ENCODE peak calls at places on chromosomes 11 and 22, in five cellular contexts. S, A, Z, G and K are unnamed samples.

GRCh38 chr22:19430890-19431541 is 517 bp downstream of the HIRA start:
- DNase-seq in S (peak; percentile 26), A (peak; percentile 83), Z (peak; percentile 39), G (no peak), K (peak; percentile 66)

GRCh38 chr11:131682373-131683015 is 312.1 kb downstream of the NTM start:
- DNase-seq in S (no peak), A (no peak), Z (no peak), G (no peak), K (no peak)

GRCh38 chr22:40116496-40117200 is 61.1 kb upstream of the TNRC6B start:
- DNase-seq in S (no peak), A (no peak), Z (no peak), G (no peak), K (no peak)

GRCh38 chr22:33372875-33373274 is 314.7 kb upstream of the SYN3 start:
- DNase-seq in S (no peak), A (no peak), Z (no peak), G (no peak), K (no peak)

GRCh38 chr22:47398921-47399790 is 636.7 kb downstream of the TBC1D22A start:
- DNase-seq in S (no peak), A (no peak), Z (no peak), G (no peak), K (no peak)

GRCh38 chr11:129386795-129387390 is 11.2 kb downstream of the BARX2 start:
- DNase-seq in S (no peak), A (no peak), Z (no peak), G (no peak), K (no peak)

GRCh38 chr11:5489571-5490357 is 1.3 kb downstream of the OR52D1 start:
- DNase-seq in S (no peak), A (no peak), Z (no peak), G (no peak), K (no peak)

GRCh38 chr11:109865558-109866186 is 227.5 kb upstream of the ZC3H12C start:
- DNase-seq in S (peak; percentile 24), A (no peak), Z (no peak), G (no peak), K (peak; percentile 21)

GRCh38 chr22:48824673-48825651 is 1002.7 kb downstream of the BRD1 start:
- DNase-seq in S (no peak), A (no peak), Z (no peak), G (no peak), K (no peak)

GRCh38 chr11:69461272-69461962 is 20.0 kb upstream of the LINC01488 start:
- DNase-seq in S (no peak), A (no peak), Z (no peak), G (no peak), K (no peak)

GRCh38 chr11:112753706-112754105 is 207.5 kb upstream of the NCAM1 start:
- DNase-seq in S (no peak), A (no peak), Z (no peak), G (no peak), K (no peak)

GRCh38 chr11:78031629-78032028 is 8.6 kb upstream of the KCTD14 start:
- DNase-seq in S (no peak), A (no peak), Z (peak; percentile 43), G (peak; percentile 64), K (no peak)

GRCh38 chr11:65624931-65625627 is 9.5 kb downstream of the PCNX3 start:
- DNase-seq in S (no peak), A (no peak), Z (no peak), G (no peak), K (no peak)

GRCh38 chr11:30938801-30939200 is 352.6 kb upstream of the MPPED2 start:
- DNase-seq in S (no peak), A (no peak), Z (no peak), G (no peak), K (no peak)

GRCh38 chr11:57406337-57406904 is 16.0 kb upstream of the PRG2 start:
- DNase-seq in S (no peak), A (no peak), Z (no peak), G (peak; percentile 64), K (no peak)

GRCh38 chr11:36056160-36056751 is 112.4 kb downstream of the LDLRAD3 start:
- DNase-seq in S (peak; percentile 38), A (peak; percentile 66), Z (no peak), G (no peak), K (peak; percentile 82)

GRCh38 chr22:31627223-31627731 is 34.7 kb downstream of the PISD start:
- DNase-seq in S (no peak), A (peak; percentile 20), Z (peak; percentile 66), G (no peak), K (no peak)

GRCh38 chr22:28444659-28445058 is 235.0 kb downstream of the TTC28 start:
- DNase-seq in S (no peak), A (no peak), Z (no peak), G (no peak), K (no peak)
- TF ChIP-seq JUNB in S (no peak), A (no peak), Z (no peak), G (no peak), K (no peak)

GRCh38 chr11:19511413-19512183 is 201.0 kb upstream of the NAV2 start:
- DNase-seq in S (no peak), A (no peak), Z (no peak), G (no peak), K (no peak)
- TF ChIP-seq JUNB in S (no peak), A (no peak), Z (no peak), G (no peak), K (no peak)

DNA sequence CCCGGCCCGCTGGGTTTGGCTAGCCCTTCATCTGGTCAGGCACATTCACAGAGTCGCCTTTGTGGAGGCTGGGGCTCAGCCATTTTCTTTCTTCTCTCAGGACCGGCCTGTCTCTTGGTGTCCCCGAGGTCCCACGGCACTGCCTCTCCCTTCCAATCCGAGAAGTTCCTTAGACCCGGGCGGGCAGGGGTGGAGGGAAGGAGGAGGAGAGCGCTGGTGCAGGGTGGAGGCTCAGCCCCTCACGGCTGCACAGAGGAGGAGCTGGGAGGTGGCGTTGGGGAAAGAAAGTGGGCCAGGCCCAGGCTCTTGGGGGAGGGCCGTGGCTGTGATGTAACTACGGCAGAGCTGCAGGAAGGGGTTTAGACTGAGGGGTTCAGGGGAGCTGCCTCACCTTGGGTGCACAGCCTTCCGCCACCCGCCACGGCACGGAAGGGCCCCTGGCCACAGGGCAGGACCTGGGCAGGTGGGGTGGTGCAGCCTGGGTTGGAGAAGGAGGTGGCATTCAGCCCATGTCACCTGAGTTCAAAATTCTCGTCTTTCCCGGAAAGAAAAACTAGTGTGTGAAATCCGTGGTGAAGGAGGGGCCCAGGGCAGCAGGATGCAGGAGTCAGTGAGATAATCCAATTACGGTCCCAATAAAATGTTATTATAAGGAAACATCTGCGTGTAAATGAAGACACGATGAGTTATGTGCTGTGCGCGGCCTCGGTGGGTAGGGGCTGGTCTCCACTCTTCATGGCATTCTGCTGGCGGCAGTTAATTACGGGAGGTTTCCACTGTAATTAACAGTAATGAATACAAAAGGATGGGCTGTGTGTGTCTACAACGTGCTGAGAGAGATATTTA is 1.7 kb downstream of the BRSK2 start:
- DNase-seq in S (no peak), A (no peak), Z (no peak), G (no peak), K (peak; percentile 69)
- TF ChIP-seq JUNB in S (no peak), A (no peak), Z (no peak), G (no peak), K (no peak)

GRCh38 chr22:23140385-23140784 is 1.4 kb downstream of the RSPH14 start:
- DNase-seq in S (no peak), A (no peak), Z (no peak), G (no peak), K (no peak)

GRCh38 chr22:23138584-23139469 is 3.0 kb downstream of the RSPH14 start:
- DNase-seq in S (no peak), A (no peak), Z (no peak), G (no peak), K (no peak)

GRCh38 chr22:23133922-23134321 is 7.9 kb downstream of the RSPH14 start:
- DNase-seq in S (no peak), A (peak; percentile 55), Z (no peak), G (no peak), K (no peak)

GRCh38 chr22:23137468-23137867 is 4.3 kb downstream of the RSPH14 start:
- DNase-seq in S (no peak), A (no peak), Z (no peak), G (no peak), K (no peak)

DNA sequence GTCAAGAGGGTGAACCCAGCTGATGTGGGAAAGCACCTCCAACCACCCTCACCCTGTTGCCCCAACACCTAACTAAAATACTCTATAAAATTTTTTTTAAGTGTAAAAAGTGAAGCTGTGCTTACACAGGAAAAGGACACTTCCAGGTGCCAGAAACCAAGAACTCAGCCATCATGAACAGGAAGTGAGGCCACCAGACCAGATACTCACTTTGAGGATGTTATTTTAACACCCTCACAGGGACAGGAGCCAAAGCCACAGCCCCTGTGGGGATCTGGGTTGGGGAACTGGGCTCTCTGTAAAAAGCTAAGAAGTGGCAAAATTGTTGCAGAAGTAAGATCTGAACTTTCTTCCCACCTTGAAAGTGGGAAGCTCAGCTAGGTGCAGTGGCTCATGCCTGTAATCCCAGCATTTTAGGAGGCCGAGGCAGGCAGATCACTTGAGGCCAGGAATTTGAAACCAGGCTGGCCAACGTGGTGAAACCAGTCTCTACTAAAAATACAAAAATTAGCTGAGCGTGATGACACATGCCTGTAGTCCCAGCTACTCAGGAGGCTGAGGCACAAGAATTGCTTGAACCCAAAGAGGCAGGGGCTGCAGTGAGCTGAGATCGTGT is 3.8 kb downstream of the RSPH14 start:
- DNase-seq in S (no peak), A (no peak), Z (no peak), G (peak; percentile 86), K (no peak)
- TF ChIP-seq JUNB in S (no peak), A (no peak), Z (no peak), G (no peak), K (no peak)

GRCh38 chr11:72238040-72238450 is 5.9 kb downstream of the PHOX2A start:
- DNase-seq in S (peak; percentile 82), A (peak; percentile 77), Z (peak; percentile 47), G (no peak), K (peak; percentile 95)
- TF ChIP-seq JUNB in S (no peak), A (no peak), Z (no peak), G (no peak), K (no peak)

GRCh38 chr11:10566257-10566956 is 2.1 kb downstream of the LYVE1 start:
- DNase-seq in S (no peak), A (no peak), Z (no peak), G (no peak), K (no peak)

GRCh38 chr11:10567466-10567865 is 999 bp downstream of the LYVE1 start:
- DNase-seq in S (no peak), A (no peak), Z (no peak), G (no peak), K (no peak)

GRCh38 chr11:10564030-10564429 is 4.4 kb downstream of the LYVE1 start:
- DNase-seq in S (no peak), A (no peak), Z (no peak), G (no peak), K (no peak)

GRCh38 chr11:10564692-10565318 is 3.7 kb downstream of the LYVE1 start:
- DNase-seq in S (no peak), A (no peak), Z (no peak), G (no peak), K (no peak)

GRCh38 chr11:10565493-10565892 is 3.0 kb downstream of the LYVE1 start:
- DNase-seq in S (no peak), A (no peak), Z (no peak), G (no peak), K (no peak)
- TF ChIP-seq JUNB in S (no peak), A (no peak), Z (no peak), G (no peak), K (no peak)